ENCODE peak calls at places on chromosome 22, in four cellular contexts. Z is GM12891, W is adrenal gland, X is A549. G is an unnamed sample.

GRCh38 chr22:18065256-18065655 is 12.5 kb upstream of the PEX26 start:
- DNase-seq in Z (no peak), W (no peak), X (peak), G (peak)

GRCh38 chr22:28911777-28912669 is 28.7 kb downstream of the ZNRF3 start:
- DNase-seq in Z (no peak), W (peak), X (peak), G (no peak)

GRCh38 chr22:50267591-50268390 is 2.4 kb downstream of the MAPK11 start:
- DNase-seq in Z (peak), W (peak), X (peak), G (no peak)

GRCh38 chr22:23898006-23898974 is 4.1 kb downstream of the MIF start:
- DNase-seq in Z (no peak), W (no peak), X (no peak), G (no peak)

GRCh38 chr22:26321469-26321913 is 107.6 kb upstream of the ASPHD2 start:
- DNase-seq in Z (no peak), W (peak), X (peak), G (no peak)

GRCh38 chr22:25172153-25172552 is 27.5 kb upstream of the CRYBB3 start:
- DNase-seq in Z (no peak), W (no peak), X (peak), G (no peak)

GRCh38 chr22:26406118-26406517 is 22.9 kb upstream of the ASPHD2 start:
- DNase-seq in Z (no peak), W (no peak), X (peak), G (no peak)

GRCh38 chr22:47172771-47173534 is 410.5 kb downstream of the TBC1D22A start:
- DNase-seq in Z (no peak), W (peak), X (no peak), G (peak)

GRCh38 chr22:26671317-26672059 is 14.1 kb downstream of the MIAT start:
- DNase-seq in Z (peak), W (peak), X (no peak), G (peak)

GRCh38 chr22:45867906-45868555 is 108.9 kb downstream of the WNT7B start:
- DNase-seq in Z (no peak), W (peak), X (no peak), G (no peak)

GRCh38 chr22:23216331-23217170 is 36.2 kb downstream of the BCR start:
- DNase-seq in Z (no peak), W (no peak), X (no peak), G (peak)

GRCh38 chr22:29567338-29567737 is 13.6 kb downstream of the NIPSNAP1 start:
- DNase-seq in Z (no peak), W (no peak), X (no peak), G (no peak)

GRCh38 chr22:25399649-25400151 is 164.8 kb upstream of the GRK3 start:
- DNase-seq in Z (no peak), W (no peak), X (no peak), G (peak)

GRCh38 chr22:34414467-34415440 is 494.5 kb upstream of the LARGE1 start:
- DNase-seq in Z (peak), W (no peak), X (peak), G (no peak)

GRCh38 chr22:25747245-25747944 is 5.4 kb downstream of the MYO18B start:
- DNase-seq in Z (no peak), W (peak), X (peak), G (no peak)

GRCh38 chr22:24969588-24970301 is 17.2 kb downstream of the KIAA1671 start:
- DNase-seq in Z (no peak), W (peak), X (no peak), G (no peak)

GRCh38 chr22:44450503-44450902 is 47.5 kb downstream of the RTL6 start:
- DNase-seq in Z (no peak), W (peak), X (no peak), G (peak)

GRCh38 chr22:28249402-28249801 is 330.3 kb upstream of the PITPNB start:
- DNase-seq in Z (no peak), W (no peak), X (no peak), G (no peak)

GRCh38 chr22:44765571-44766285 is 13.4 kb downstream of the ARHGAP8 start:
- DNase-seq in Z (no peak), W (no peak), X (no peak), G (peak)

GRCh38 chr22:43829904-43830851 is 18.1 kb upstream of the EFCAB6 start:
- DNase-seq in Z (no peak), W (no peak), X (no peak), G (peak)

GRCh38 chr22:26797910-26798309 is 140.5 kb downstream of the MIAT start:
- DNase-seq in Z (no peak), W (no peak), X (peak), G (no peak)

GRCh38 chr22:46672731-46673130 is 52.5 kb downstream of the GRAMD4 start:
- DNase-seq in Z (no peak), W (no peak), X (no peak), G (no peak)

GRCh38 chr22:46432164-46433068 is 96.9 kb downstream of the TRMU start:
- DNase-seq in Z (peak), W (peak), X (no peak), G (no peak)

GRCh38 chr22:23138584-23139469 is 3.0 kb downstream of the RSPH14 start:
- DNase-seq in Z (no peak), W (no peak), X (no peak), G (no peak)

GRCh38 chr22:24207264-24208011 is 26.2 kb downstream of the SUSD2 start:
- DNase-seq in Z (no peak), W (no peak), X (no peak), G (no peak)

DNA sequence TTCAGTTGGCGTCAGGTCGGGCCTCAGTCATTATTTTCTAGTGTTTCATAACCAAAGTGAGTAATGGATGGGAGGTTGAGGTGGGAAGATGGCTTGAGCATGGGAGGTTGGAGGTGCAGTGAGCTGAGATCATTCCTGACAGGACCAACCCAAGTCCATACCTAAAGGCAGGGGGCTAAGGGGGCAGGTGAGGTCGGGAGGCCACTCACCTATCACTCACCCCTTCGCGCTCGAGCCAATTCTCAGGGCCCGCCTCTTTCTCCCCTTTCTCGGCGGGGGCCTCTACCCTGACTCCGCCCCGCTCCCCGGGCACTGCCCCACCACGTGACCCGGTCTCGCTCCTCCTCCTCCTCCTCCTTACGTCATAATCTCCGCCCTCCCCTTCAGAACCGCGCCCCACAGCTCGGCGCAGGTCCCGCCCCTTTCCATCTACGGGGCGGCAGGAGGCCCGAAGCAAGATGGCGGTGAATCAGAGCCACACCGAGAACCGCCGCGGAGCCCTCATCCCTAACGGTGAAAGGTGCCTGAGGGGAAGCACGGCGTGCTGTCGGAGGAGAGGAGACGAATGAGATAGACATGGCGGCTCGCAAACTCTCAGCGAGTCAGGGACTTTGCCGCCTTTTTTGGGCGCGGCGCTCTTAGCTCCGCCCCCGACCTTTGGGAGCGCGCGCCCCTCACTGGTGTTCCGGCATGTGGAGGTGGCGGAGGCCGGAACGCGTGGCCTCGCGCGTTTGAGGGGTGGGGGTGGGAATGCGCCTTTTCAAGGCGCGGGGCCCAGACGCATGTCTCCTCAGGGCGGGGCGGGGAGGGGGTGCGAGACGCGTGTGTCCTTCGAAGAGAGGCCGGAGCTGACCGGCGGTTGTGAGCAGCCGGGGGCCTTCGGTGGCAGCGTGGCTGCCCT is at the start of gene WBP2NL:
- DNase-seq in Z (peak), W (peak), X (peak), G (peak)
- TF ChIP-seq POLR2A in Z (peak), W (peak), X (peak), G (peak)

GRCh38 chr22:19846620-19847344 is 7.9 kb downstream of the GNB1L start:
- DNase-seq in Z (no peak), W (no peak), X (no peak), G (no peak)
- TF ChIP-seq POLR2A in Z (no peak), W (no peak), X (no peak), G (no peak)

GRCh38 chr22:39473856-39474255 is 17.0 kb downstream of the MGAT3 start:
- DNase-seq in Z (no peak), W (no peak), X (no peak), G (no peak)

GRCh38 chr22:39474351-39474991 is 17.7 kb downstream of the MGAT3 start:
- DNase-seq in Z (no peak), W (no peak), X (no peak), G (no peak)

GRCh38 chr22:39471421-39472141 is 14.8 kb downstream of the MGAT3 start:
- DNase-seq in Z (no peak), W (no peak), X (no peak), G (no peak)

GRCh38 chr22:39470462-39471335 is 13.9 kb downstream of the MGAT3 start:
- DNase-seq in Z (no peak), W (no peak), X (no peak), G (no peak)

GRCh38 chr22:39472570-39473556 is 16.1 kb downstream of the MGAT3 start:
- DNase-seq in Z (no peak), W (no peak), X (no peak), G (no peak)
- TF ChIP-seq POLR2A in Z (no peak), W (no peak), X (no peak), G (no peak)

DNA sequence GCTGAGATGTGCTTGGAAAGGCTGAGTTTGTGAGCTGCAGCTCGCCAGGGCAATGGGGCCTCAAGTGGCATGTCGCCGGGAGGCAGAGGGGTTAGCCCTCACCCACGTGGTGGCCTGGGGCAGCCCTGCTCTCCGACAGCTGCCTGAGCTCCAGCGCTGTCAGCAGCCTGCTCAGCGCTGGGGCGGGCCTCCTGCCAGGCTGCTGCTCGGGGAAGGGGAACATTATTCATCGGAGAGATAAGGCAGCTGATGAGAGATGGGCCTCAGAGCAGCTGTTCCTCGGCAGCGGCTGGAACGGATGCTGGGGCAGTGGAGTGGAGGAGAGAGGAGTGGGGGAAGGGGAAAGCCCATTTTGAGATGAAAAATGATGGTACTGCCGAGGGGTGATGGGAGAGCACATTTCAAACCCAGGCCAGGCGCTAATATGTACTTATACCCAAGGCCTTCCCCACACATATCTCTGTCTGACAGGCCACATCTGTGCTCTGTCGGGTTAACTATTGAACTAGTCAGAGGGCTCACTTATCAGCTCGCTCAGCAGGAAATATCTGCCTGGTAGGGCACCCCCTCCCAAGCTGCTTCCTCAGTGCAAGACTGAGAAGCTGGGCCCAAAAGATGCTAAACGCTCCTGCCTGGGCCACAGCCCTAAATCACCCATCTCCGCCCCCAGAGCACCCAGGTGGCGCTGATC is 79.5 kb downstream of the TIMP3 start:
- DNase-seq in Z (no peak), W (peak), X (no peak), G (peak)
- TF ChIP-seq POLR2A in Z (no peak), W (no peak), X (no peak), G (no peak)

GRCh38 chr22:36325163-36326031 is 62.4 kb downstream of the MYH9 start:
- DNase-seq in Z (no peak), W (no peak), X (no peak), G (no peak)

GRCh38 chr22:36324414-36324813 is 63.4 kb downstream of the MYH9 start:
- DNase-seq in Z (no peak), W (no peak), X (no peak), G (no peak)

GRCh38 chr22:36327922-36328551 is 59.7 kb downstream of the MYH9 start:
- DNase-seq in Z (no peak), W (peak), X (no peak), G (no peak)

GRCh38 chr22:36328635-36329216 is 59.0 kb downstream of the MYH9 start:
- DNase-seq in Z (no peak), W (peak), X (peak), G (peak)

DNA sequence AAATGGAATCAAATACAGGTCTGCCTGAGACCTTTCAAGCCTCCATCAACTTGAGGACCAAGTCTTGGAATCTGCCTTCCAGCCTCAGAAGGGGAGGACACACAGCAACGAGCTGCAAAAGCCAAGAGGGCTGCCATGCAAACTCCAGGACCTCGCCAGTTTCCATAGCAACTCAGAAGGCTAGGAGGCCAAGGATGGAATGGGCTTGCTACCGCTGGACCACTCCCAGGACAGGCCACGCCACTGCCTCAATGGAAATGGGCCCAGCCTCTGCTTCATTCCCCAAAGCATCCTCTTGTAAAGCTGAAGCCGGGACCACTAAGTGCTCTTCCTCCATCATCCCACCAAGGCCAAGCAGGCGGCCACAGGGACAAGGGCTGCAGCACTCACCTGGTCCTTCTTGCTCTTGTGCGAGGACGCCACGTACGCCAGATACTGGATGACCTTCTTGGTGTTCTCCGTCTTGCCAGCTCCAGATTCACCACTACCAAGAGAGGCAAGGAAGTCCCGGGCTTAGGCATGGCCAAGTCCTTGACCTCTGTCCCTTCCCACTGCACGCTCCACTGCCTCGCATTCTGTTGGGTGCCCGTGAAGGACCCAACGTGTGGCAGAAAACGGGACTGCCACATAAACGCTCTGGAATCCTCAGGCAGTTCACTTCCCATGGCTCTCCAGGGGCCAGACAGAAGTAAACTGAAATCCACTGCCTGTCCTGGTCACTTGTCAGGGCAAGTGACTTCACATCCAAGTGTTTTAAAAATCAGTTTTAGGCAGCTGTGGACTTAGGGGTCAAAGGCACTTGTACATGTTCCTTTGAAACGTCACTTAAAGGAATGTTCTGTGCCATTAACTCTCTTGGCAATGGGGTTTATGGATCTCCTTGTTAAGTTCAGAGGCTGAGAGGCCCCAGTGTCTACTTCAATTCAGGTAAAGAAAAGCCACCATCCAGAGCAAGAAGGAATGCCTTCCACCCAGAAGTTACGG is 61.3 kb downstream of the MYH9 start:
- DNase-seq in Z (no peak), W (no peak), X (no peak), G (no peak)
- TF ChIP-seq POLR2A in Z (no peak), W (no peak), X (no peak), G (no peak)

DNA sequence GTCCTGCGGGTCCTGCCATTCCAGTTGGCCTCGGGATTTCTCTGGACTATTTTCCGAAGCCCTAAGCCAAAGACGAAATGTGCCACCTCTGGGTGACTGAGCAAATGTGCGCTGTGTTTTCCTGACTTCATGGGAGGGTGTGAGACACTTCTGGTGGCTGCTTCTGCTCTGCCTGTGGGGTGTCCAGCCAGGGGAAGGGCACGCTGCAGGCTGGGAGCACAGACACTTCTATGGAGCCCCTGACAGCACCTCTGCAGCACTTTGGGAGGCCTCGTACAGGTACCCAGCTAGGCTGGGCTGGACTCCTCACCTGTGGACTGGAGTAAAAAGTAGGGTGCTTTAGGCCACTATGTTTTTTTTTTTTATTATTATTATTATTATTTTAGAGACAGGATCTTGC is 17.7 kb downstream of the TANGO2 start:
- DNase-seq in Z (no peak), W (no peak), X (no peak), G (no peak)
- TF ChIP-seq POLR2A in Z (no peak), W (no peak), X (no peak), G (no peak)

GRCh38 chr22:31970490-31971444 is 26.4 kb downstream of the YWHAH start:
- DNase-seq in Z (peak), W (peak), X (peak), G (peak)
- TF ChIP-seq POLR2A in Z (no peak), W (no peak), X (no peak), G (no peak)

GRCh38 chr22:38132794-38133193 is 22.3 kb upstream of the BAIAP2L2 start:
- DNase-seq in Z (no peak), W (no peak), X (no peak), G (peak)

GRCh38 chr22:38137876-38138687 is 27.6 kb upstream of the BAIAP2L2 start:
- DNase-seq in Z (no peak), W (no peak), X (no peak), G (no peak)

GRCh38 chr22:38136607-38137006 is 26.1 kb upstream of the BAIAP2L2 start:
- DNase-seq in Z (no peak), W (no peak), X (no peak), G (no peak)

GRCh38 chr22:38133331-38133730 is 22.8 kb upstream of the BAIAP2L2 start:
- DNase-seq in Z (peak), W (no peak), X (no peak), G (peak)

GRCh38 chr22:38135133-38135706 is 24.7 kb upstream of the BAIAP2L2 start:
- DNase-seq in Z (no peak), W (no peak), X (peak), G (no peak)
- TF ChIP-seq POLR2A in Z (no peak), W (no peak), X (no peak), G (no peak)

GRCh38 chr22:42662114-42663021 is 13.2 kb upstream of the CYB5R3 start:
- DNase-seq in Z (peak), W (peak), X (peak), G (peak)
- TF ChIP-seq POLR2A in Z (peak), W (no peak), X (no peak), G (no peak)

G was measured in spleen.